ENCODE peak calls at places on chromosome 2, in five cellular contexts. U, G, M, R and Z are unnamed samples.
A peak's percentile ranks its signal among the peaks of the same experiment; 100 is the strongest.

GRCh38 chr2:218904176-218904575 is 23.5 kb downstream of the WNT10A start:
- DNase-seq in U (no peak), G (no peak), M (no peak), R (no peak), Z (no peak)

GRCh38 chr2:46294185-46294836 is 2.9 kb upstream of the EPAS1 start:
- DNase-seq in U (no peak), G (peak; percentile 31), M (peak; percentile 47), R (peak; percentile 24), Z (peak; percentile 41)

GRCh38 chr2:169221745-169222369 is 140.5 kb downstream of the LRP2 start:
- DNase-seq in U (peak; percentile 2), G (no peak), M (no peak), R (no peak), Z (no peak)

GRCh38 chr2:10883880-10884529 is 27.7 kb upstream of the KCNF1 start:
- DNase-seq in U (no peak), G (no peak), M (no peak), R (no peak), Z (no peak)

GRCh38 chr2:95025406-95026319 is at the start of gene MAL:
- DNase-seq in U (no peak), G (no peak), M (no peak), R (no peak), Z (peak; percentile 71)

GRCh38 chr2:234544659-234545611 is 48.1 kb upstream of the ARL4C start:
- DNase-seq in U (peak; percentile 79), G (peak; percentile 33), M (peak; percentile 77), R (peak; percentile 54), Z (peak; percentile 86)

GRCh38 chr2:96143231-96143847 is 1.9 kb downstream of the DUSP2 start:
- DNase-seq in U (no peak), G (no peak), M (no peak), R (no peak), Z (peak; percentile 8)

GRCh38 chr2:9330639-9331270 is 92.6 kb downstream of the ITGB1BP1 start:
- DNase-seq in U (no peak), G (no peak), M (no peak), R (no peak), Z (no peak)

GRCh38 chr2:170369894-170370293 is 191.9 kb downstream of the MYO3B start:
- DNase-seq in U (peak; percentile 49), G (no peak), M (no peak), R (peak; percentile 22), Z (no peak)

GRCh38 chr2:175318542-175318941 is 137.0 kb upstream of the ATP5MC3 start:
- DNase-seq in U (no peak), G (no peak), M (no peak), R (no peak), Z (no peak)

GRCh38 chr2:120014231-120014990 is 1.5 kb downstream of the EPB41L5 start:
- DNase-seq in U (peak; percentile 31), G (no peak), M (no peak), R (no peak), Z (no peak)

GRCh38 chr2:209141142-209141541 is 282.7 kb upstream of the MAP2 start:
- DNase-seq in U (no peak), G (no peak), M (no peak), R (no peak), Z (no peak)

GRCh38 chr2:168245074-168245825 is 2.1 kb downstream of the STK39 start:
- DNase-seq in U (peak; percentile 10), G (no peak), M (no peak), R (no peak), Z (no peak)

GRCh38 chr2:66553370-66553769 is 118.4 kb downstream of the MEIS1 start:
- DNase-seq in U (no peak), G (peak; percentile 52), M (no peak), R (no peak), Z (no peak)

GRCh38 chr2:84559838-84560237 is 43.5 kb downstream of the DNAH6 start:
- DNase-seq in U (no peak), G (no peak), M (no peak), R (no peak), Z (no peak)

GRCh38 chr2:149645391-149645790 is 57.8 kb upstream of the MMADHC start:
- DNase-seq in U (peak; percentile 63), G (no peak), M (no peak), R (peak; percentile 39), Z (no peak)

GRCh38 chr2:29260151-29260772 is 145.0 kb downstream of the CLIP4 start:
- DNase-seq in U (peak; percentile 62), G (no peak), M (no peak), R (peak; percentile 20), Z (no peak)

GRCh38 chr2:233563663-233564430 is 2.7 kb downstream of the USP40 start:
- DNase-seq in U (no peak), G (no peak), M (no peak), R (no peak), Z (no peak)

GRCh38 chr2:47277987-47278386 is 122.9 kb upstream of the STPG4 start:
- DNase-seq in U (no peak), G (no peak), M (no peak), R (no peak), Z (no peak)

GRCh38 chr2:112579280-112579679 is 5.1 kb upstream of the CHCHD5 start:
- DNase-seq in U (peak; percentile 96), G (no peak), M (no peak), R (peak; percentile 91), Z (no peak)

GRCh38 chr2:10329584-10329879 is 26.8 kb downstream of the HPCAL1 start:
- DNase-seq in U (no peak), G (no peak), M (no peak), R (no peak), Z (no peak)

GRCh38 chr2:126879348-126880261 is 19.1 kb upstream of the TEX51 start:
- DNase-seq in U (no peak), G (no peak), M (no peak), R (no peak), Z (no peak)

GRCh38 chr2:98020992-98021713 is 25.4 kb upstream of the TMEM131 start:
- DNase-seq in U (no peak), G (no peak), M (peak; percentile 82), R (no peak), Z (no peak)

GRCh38 chr2:86672027-86672545 is 48.0 kb upstream of the RMND5A start:
- DNase-seq in U (no peak), G (no peak), M (no peak), R (no peak), Z (no peak)

GRCh38 chr2:145769053-145769716 is 1249.3 kb upstream of the ZEB2 start:
- DNase-seq in U (no peak), G (no peak), M (no peak), R (no peak), Z (no peak)

GRCh38 chr2:190277234-190278112 is 42.2 kb downstream of the HIBCH start:
- DNase-seq in U (peak; percentile 76), G (no peak), M (peak; percentile 10), R (peak; percentile 48), Z (no peak)

GRCh38 chr2:127523269-127523930 is 2.9 kb downstream of the IWS1 start:
- DNase-seq in U (no peak), G (no peak), M (no peak), R (no peak), Z (no peak)

GRCh38 chr2:119638891-119639539 is 40.0 kb upstream of the TMEM177 start:
- DNase-seq in U (no peak), G (no peak), M (no peak), R (no peak), Z (peak; percentile 55)

GRCh38 chr2:46717733-46718121 is 197.9 kb downstream of the MCFD2 start:
- DNase-seq in U (peak; percentile 52), G (no peak), M (no peak), R (peak; percentile 52), Z (no peak)

GRCh38 chr2:128366746-128367511 is 48.3 kb upstream of the HS6ST1 start:
- DNase-seq in U (no peak), G (no peak), M (no peak), R (no peak), Z (no peak)

GRCh38 chr2:72770879-72771461 is 54.9 kb downstream of the EXOC6B start:
- DNase-seq in U (peak; percentile 87), G (no peak), M (peak; percentile 58), R (peak; percentile 69), Z (no peak)

GRCh38 chr2:138324068-138324771 is 177.3 kb upstream of the SPOPL start:
- DNase-seq in U (no peak), G (no peak), M (no peak), R (no peak), Z (no peak)
- TF ChIP-seq CTCF in U (no peak), G (no peak), M (no peak), R (no peak), Z (no peak)

DNA sequence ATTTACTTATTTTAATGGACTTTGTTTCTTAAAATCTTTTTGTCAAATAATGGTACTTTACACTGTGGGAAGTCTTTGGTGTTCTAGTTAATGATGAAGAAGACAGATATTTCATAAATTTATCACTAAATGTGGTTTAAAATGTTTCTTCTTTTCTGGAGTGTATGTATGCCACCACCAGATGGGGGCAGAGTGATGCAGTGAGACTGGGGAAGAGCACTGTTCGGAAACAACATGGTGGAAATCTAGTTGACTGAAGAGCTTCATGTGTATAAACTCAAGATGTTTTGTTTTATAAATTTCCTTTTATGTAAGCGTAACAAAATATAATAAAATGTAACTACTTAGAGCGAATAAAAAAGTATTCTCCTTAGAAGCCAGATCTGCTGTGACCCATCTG is 195.1 kb downstream of the KCNE4 start:
- DNase-seq in U (peak; percentile 60), G (no peak), M (no peak), R (peak; percentile 51), Z (peak; percentile 24)
- TF ChIP-seq CTCF in U (peak; percentile 61), G (peak; percentile 24), M (no peak), R (peak; percentile 65), Z (peak; percentile 58)

GRCh38 chr2:70992945-70993688 is 1.6 kb downstream of the TEX261 start:
- DNase-seq in U (no peak), G (no peak), M (no peak), R (no peak), Z (no peak)

GRCh38 chr2:70994445-70995226 is at the start of gene TEX261:
- DNase-seq in U (peak; percentile 74), G (peak; percentile 91), M (peak; percentile 93), R (peak; percentile 84), Z (peak; percentile 96)

GRCh38 chr2:70994055-70994444 is 623 bp downstream of the TEX261 start:
- DNase-seq in U (peak; percentile 2), G (no peak), M (no peak), R (no peak), Z (peak; percentile 30)

GRCh38 chr2:70993689-70993986 is 1.0 kb downstream of the TEX261 start:
- DNase-seq in U (no peak), G (no peak), M (no peak), R (no peak), Z (no peak)

DNA sequence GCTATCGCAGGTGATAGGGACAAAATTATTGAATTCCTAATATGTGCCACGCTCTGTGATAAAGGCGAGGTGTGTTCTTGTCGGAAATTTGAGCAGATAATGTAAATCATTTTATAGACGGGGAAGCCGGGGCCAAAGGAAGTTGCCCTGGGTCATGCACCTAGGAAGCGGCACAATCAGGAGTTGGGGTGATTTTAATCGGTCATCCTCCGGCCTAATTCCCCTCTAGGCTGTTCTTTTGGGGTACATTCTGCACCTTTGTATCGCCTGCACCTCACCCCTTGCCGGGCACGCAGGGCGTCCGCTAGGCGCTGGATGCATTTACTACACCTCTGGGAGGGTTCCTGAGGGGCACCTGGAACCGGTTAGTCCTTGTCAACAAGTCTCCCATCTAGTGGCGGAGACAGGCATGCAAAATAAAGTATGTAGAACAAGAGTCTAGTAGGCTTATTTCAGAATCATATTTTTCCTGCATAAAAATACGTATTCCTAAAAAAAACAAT is 605 bp upstream of the TEX261 start:
- DNase-seq in U (peak; percentile 13), G (no peak), M (peak; percentile 52), R (peak; percentile 35), Z (no peak)
- TF ChIP-seq CTCF in U (peak; percentile 42), G (peak; percentile 17), M (peak; percentile 32), R (peak; percentile 41), Z (peak; percentile 13)

GRCh38 chr2:34907812-34908211 is 1308.7 kb upstream of the FAM98A start:
- DNase-seq in U (no peak), G (no peak), M (no peak), R (no peak), Z (no peak)
- TF ChIP-seq CTCF in U (no peak), G (no peak), M (no peak), R (no peak), Z (no peak)